ENCODE peak calls at places on chromosomes 6 and 20, in nine cellular contexts. One of them, this sample, is unnamed.
A peak's percentile ranks its signal among the peaks of the same experiment; 100 is the strongest.

GRCh38 chr6:135514706-135515105 is 17.2 kb upstream of the AHI1 start:
- DNase-seq in K562: no peak
- DNase-seq in prostate gland: no peak
- DNase-seq in HepG2: no peak
- DNase-seq in GM12891: no peak
- DNase-seq in upper lobe of left lung: no peak
- DNase-seq in HCT116: no peak
- DNase-seq in spleen: no peak
- DNase-seq in HL-60: no peak
- DNase-seq in this sample: no peak

GRCh38 chr20:59007758-59008511 is 881 bp upstream of the CTSZ start:
- DNase-seq in K562: peak; percentile 53
- DNase-seq in prostate gland: no peak
- DNase-seq in HepG2: no peak
- DNase-seq in GM12891: peak; percentile 80
- DNase-seq in upper lobe of left lung: peak; percentile 62
- DNase-seq in HCT116: no peak
- DNase-seq in spleen: peak; percentile 94
- DNase-seq in HL-60: peak; percentile 91
- DNase-seq in this sample: no peak

GRCh38 chr20:60137657-60138245 is 179.5 kb downstream of the CDH26 start:
- DNase-seq in K562: no peak
- DNase-seq in prostate gland: no peak
- DNase-seq in HepG2: no peak
- DNase-seq in GM12891: peak; percentile 19
- DNase-seq in upper lobe of left lung: no peak
- DNase-seq in HCT116: peak; percentile 0
- DNase-seq in spleen: no peak
- DNase-seq in HL-60: peak; percentile 81
- DNase-seq in this sample: peak; percentile 64

GRCh38 chr20:3846740-3847418 is at the start of gene MAVS:
- DNase-seq in K562: peak; percentile 87
- DNase-seq in prostate gland: peak; percentile 87
- DNase-seq in HepG2: peak; percentile 90
- DNase-seq in GM12891: peak; percentile 96
- DNase-seq in upper lobe of left lung: peak; percentile 98
- DNase-seq in HCT116: peak; percentile 40
- DNase-seq in spleen: peak; percentile 96
- DNase-seq in HL-60: peak; percentile 83
- DNase-seq in this sample: peak; percentile 95

GRCh38 chr6:125279961-125280360 is 21.8 kb downstream of the HDDC2 start:
- DNase-seq in K562: no peak
- DNase-seq in prostate gland: no peak
- DNase-seq in HepG2: no peak
- DNase-seq in GM12891: no peak
- DNase-seq in upper lobe of left lung: no peak
- DNase-seq in HCT116: no peak
- DNase-seq in spleen: peak; percentile 32
- DNase-seq in HL-60: no peak
- DNase-seq in this sample: no peak

GRCh38 chr6:147167009-147167408 is 37.2 kb upstream of the STXBP5 start:
- DNase-seq in K562: no peak
- DNase-seq in prostate gland: no peak
- DNase-seq in HepG2: no peak
- DNase-seq in GM12891: no peak
- DNase-seq in upper lobe of left lung: no peak
- DNase-seq in HCT116: no peak
- DNase-seq in spleen: no peak
- DNase-seq in HL-60: no peak
- DNase-seq in this sample: no peak

GRCh38 chr6:146935489-146935888 is 268.7 kb upstream of the STXBP5 start:
- DNase-seq in K562: no peak
- DNase-seq in prostate gland: no peak
- DNase-seq in HepG2: no peak
- DNase-seq in GM12891: no peak
- DNase-seq in upper lobe of left lung: no peak
- DNase-seq in HCT116: no peak
- DNase-seq in spleen: no peak
- DNase-seq in HL-60: no peak
- DNase-seq in this sample: no peak

GRCh38 chr6:128508588-128509296 is 11.7 kb downstream of the PTPRK start:
- DNase-seq in K562: no peak
- DNase-seq in prostate gland: no peak
- DNase-seq in HepG2: peak; percentile 97
- DNase-seq in GM12891: no peak
- DNase-seq in upper lobe of left lung: no peak
- DNase-seq in HCT116: peak; percentile 61
- DNase-seq in spleen: no peak
- DNase-seq in HL-60: no peak
- DNase-seq in this sample: no peak

GRCh38 chr6:100084301-100085161 is 90.5 kb upstream of the MCHR2 start:
- DNase-seq in K562: no peak
- DNase-seq in prostate gland: no peak
- DNase-seq in HepG2: no peak
- DNase-seq in GM12891: no peak
- DNase-seq in upper lobe of left lung: no peak
- DNase-seq in HCT116: no peak
- DNase-seq in spleen: no peak
- DNase-seq in HL-60: no peak
- DNase-seq in this sample: no peak

GRCh38 chr6:26305097-26305841 is 59.7 kb upstream of the BTN3A2 start:
- DNase-seq in K562: peak; percentile 86
- DNase-seq in prostate gland: no peak
- DNase-seq in HepG2: peak; percentile 77
- DNase-seq in GM12891: no peak
- DNase-seq in upper lobe of left lung: no peak
- DNase-seq in HCT116: peak; percentile 80
- DNase-seq in spleen: peak; percentile 85
- DNase-seq in HL-60: peak; percentile 66
- DNase-seq in this sample: no peak

GRCh38 chr20:10171864-10172751 is 46.5 kb upstream of the SNAP25 start:
- DNase-seq in K562: no peak
- DNase-seq in prostate gland: peak; percentile 38
- DNase-seq in HepG2: no peak
- DNase-seq in GM12891: no peak
- DNase-seq in upper lobe of left lung: peak; percentile 86
- DNase-seq in HCT116: no peak
- DNase-seq in spleen: peak; percentile 64
- DNase-seq in HL-60: no peak
- DNase-seq in this sample: no peak

GRCh38 chr6:158642805-158643489 is 1.6 kb downstream of the DYNLT1 start:
- DNase-seq in K562: no peak
- DNase-seq in prostate gland: no peak
- DNase-seq in HepG2: no peak
- DNase-seq in GM12891: no peak
- DNase-seq in upper lobe of left lung: no peak
- DNase-seq in HCT116: no peak
- DNase-seq in spleen: no peak
- DNase-seq in HL-60: no peak
- DNase-seq in this sample: peak; percentile 77

GRCh38 chr6:158639056-158639455 is 5.5 kb downstream of the DYNLT1 start:
- DNase-seq in K562: no peak
- DNase-seq in prostate gland: no peak
- DNase-seq in HepG2: no peak
- DNase-seq in GM12891: no peak
- DNase-seq in upper lobe of left lung: no peak
- DNase-seq in HCT116: no peak
- DNase-seq in spleen: no peak
- DNase-seq in HL-60: no peak
- DNase-seq in this sample: peak; percentile 64

GRCh38 chr6:158644227-158645063 is at the start of gene DYNLT1:
- DNase-seq in K562: peak; percentile 98
- DNase-seq in prostate gland: peak; percentile 90
- DNase-seq in HepG2: peak; percentile 90
- DNase-seq in GM12891: peak; percentile 84
- DNase-seq in upper lobe of left lung: peak; percentile 99
- DNase-seq in HCT116: peak; percentile 91
- DNase-seq in spleen: peak; percentile 97
- DNase-seq in HL-60: peak; percentile 79
- DNase-seq in this sample: peak; percentile 98

GRCh38 chr6:158640519-158640918 is 4.0 kb downstream of the DYNLT1 start:
- DNase-seq in K562: no peak
- DNase-seq in prostate gland: no peak
- DNase-seq in HepG2: no peak
- DNase-seq in GM12891: no peak
- DNase-seq in upper lobe of left lung: no peak
- DNase-seq in HCT116: no peak
- DNase-seq in spleen: no peak
- DNase-seq in HL-60: no peak
- DNase-seq in this sample: no peak

DNA sequence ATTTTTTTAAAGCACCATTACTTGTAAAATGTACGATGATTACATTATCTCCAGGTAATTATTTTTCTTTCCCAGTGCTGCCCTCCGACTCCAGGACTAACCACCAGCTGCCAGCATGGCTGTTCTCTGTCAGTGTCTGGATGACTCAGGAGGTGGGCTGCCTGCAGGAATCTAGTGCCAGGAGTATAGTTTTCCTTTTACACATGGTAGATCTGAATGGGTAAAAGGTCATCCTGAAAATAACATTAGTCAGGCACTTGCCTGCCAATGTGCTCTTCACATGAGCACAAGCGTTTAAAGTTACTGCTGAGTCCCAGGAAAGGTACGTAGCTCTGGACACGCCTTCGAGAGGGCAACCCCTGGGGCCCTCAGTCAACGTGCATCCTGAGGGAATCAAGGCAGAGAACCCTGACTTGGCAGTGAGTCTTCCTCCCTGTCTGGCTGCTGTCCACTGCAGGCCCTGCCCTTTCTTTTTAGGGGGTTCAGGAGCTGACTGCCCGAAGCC is 2.4 kb downstream of the DYNLT1 start:
- DNase-seq in K562: no peak
- DNase-seq in prostate gland: no peak
- DNase-seq in HepG2: no peak
- DNase-seq in GM12891: no peak
- DNase-seq in upper lobe of left lung: no peak
- DNase-seq in HCT116: no peak
- DNase-seq in spleen: no peak
- DNase-seq in HL-60: no peak
- DNase-seq in this sample: peak; percentile 91
- TF ChIP-seq POLR2AphosphoS5 in K562: no peak
- TF ChIP-seq POLR2AphosphoS5 in prostate gland: no peak
- TF ChIP-seq POLR2AphosphoS5 in HepG2: no peak
- TF ChIP-seq POLR2AphosphoS5 in GM12891: no peak
- TF ChIP-seq POLR2AphosphoS5 in upper lobe of left lung: no peak
- TF ChIP-seq POLR2AphosphoS5 in HCT116: peak; percentile 63
- TF ChIP-seq POLR2AphosphoS5 in spleen: no peak
- TF ChIP-seq POLR2AphosphoS5 in HL-60: no peak
- TF ChIP-seq POLR2AphosphoS5 in this sample: peak; percentile 57

DNA sequence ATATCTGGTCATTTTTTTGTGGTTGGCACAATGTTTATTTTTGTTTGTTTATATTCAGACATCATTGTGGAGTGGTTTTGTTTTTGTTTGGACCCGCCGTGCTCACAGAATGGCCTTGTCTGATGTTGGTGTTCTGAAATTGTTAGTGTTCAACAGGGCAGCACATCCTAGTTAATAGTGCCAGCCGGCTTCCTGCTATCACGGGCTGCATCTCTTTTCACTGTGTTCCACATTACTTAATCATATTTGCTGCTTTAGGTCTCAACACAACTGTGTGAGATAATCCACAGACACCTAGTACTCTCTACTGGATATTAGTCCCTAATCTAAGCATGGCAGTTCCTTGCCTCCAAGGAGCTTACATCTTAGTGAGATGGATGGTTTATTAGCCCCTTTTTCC is 2.8 kb upstream of the EIF2S2 start:
- DNase-seq in K562: no peak
- DNase-seq in prostate gland: no peak
- DNase-seq in HepG2: no peak
- DNase-seq in GM12891: no peak
- DNase-seq in upper lobe of left lung: no peak
- DNase-seq in HCT116: no peak
- DNase-seq in spleen: no peak
- DNase-seq in HL-60: no peak
- DNase-seq in this sample: no peak
- TF ChIP-seq POLR2AphosphoS5 in K562: no peak
- TF ChIP-seq POLR2AphosphoS5 in prostate gland: no peak
- TF ChIP-seq POLR2AphosphoS5 in HepG2: no peak
- TF ChIP-seq POLR2AphosphoS5 in GM12891: no peak
- TF ChIP-seq POLR2AphosphoS5 in upper lobe of left lung: no peak
- TF ChIP-seq POLR2AphosphoS5 in HCT116: no peak
- TF ChIP-seq POLR2AphosphoS5 in spleen: no peak
- TF ChIP-seq POLR2AphosphoS5 in HL-60: no peak
- TF ChIP-seq POLR2AphosphoS5 in this sample: no peak

DNA sequence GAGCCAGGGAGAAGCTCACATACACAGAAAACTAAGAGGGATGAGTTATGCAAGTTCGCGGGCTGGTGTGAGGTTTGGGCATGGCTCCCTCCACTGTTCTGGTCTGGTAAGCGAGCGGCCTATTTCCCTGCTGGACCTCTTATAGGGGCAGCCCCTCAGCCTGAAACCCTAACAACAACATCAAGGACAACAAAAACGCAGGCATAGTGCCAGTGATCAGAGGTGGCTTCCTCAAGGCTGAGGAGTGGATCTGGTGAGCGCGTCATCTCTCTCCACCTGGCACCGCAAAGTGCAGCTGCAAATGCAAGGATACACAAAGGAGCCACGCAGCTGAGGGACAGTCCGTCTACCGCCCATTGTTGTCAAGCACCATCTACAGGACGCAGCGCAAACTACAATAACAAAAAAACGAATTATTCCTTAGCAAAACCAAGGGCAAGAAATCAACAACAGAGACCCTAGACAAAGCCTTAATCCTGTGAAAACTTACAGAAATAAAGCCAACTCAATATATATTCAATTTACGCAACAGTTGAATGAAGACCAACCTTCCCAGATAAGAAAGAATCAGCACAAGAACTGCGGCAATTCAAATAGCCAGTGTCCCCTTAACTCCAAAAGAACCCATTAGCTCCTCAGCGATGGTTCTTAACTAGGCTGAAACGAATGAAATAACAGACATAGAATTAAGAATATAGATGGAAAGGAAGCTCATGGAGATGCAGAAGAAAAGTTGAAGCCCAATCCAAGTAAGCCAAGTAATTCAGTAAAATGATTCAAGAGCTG is 9.2 kb upstream of the DEFB110 start:
- DNase-seq in K562: peak; percentile 55
- DNase-seq in prostate gland: no peak
- DNase-seq in HepG2: peak; percentile 47
- DNase-seq in GM12891: no peak
- DNase-seq in upper lobe of left lung: no peak
- DNase-seq in HCT116: peak; percentile 46
- DNase-seq in spleen: no peak
- DNase-seq in HL-60: no peak
- DNase-seq in this sample: no peak
- TF ChIP-seq POLR2AphosphoS5 in K562: no peak
- TF ChIP-seq POLR2AphosphoS5 in prostate gland: no peak
- TF ChIP-seq POLR2AphosphoS5 in HepG2: no peak
- TF ChIP-seq POLR2AphosphoS5 in GM12891: no peak
- TF ChIP-seq POLR2AphosphoS5 in upper lobe of left lung: no peak
- TF ChIP-seq POLR2AphosphoS5 in HCT116: no peak
- TF ChIP-seq POLR2AphosphoS5 in spleen: no peak
- TF ChIP-seq POLR2AphosphoS5 in HL-60: no peak
- TF ChIP-seq POLR2AphosphoS5 in this sample: no peak

DNA sequence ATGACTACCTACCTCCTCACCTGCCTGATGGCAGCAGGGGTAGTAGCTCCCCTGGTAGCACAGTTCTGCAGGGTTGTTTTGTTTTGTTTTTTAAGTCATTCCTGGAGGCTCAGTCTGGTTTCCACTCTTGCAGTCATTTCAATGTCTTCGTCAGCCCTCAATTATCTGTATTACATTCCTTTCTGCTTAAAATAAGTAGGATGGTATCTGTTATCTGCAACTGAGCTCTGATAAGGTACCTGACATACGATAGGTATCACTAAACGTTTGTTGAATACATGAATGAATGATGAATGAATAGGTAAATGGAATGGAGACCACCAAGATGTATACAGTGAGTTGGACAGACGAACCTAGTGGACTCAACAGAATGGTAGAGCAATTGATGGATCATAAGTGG is 7.2 kb upstream of the CLPSL2 start:
- DNase-seq in K562: peak; percentile 2
- DNase-seq in prostate gland: no peak
- DNase-seq in HepG2: no peak
- DNase-seq in GM12891: no peak
- DNase-seq in upper lobe of left lung: no peak
- DNase-seq in HCT116: no peak
- DNase-seq in spleen: no peak
- DNase-seq in HL-60: no peak
- DNase-seq in this sample: no peak
- TF ChIP-seq POLR2AphosphoS5 in K562: no peak
- TF ChIP-seq POLR2AphosphoS5 in prostate gland: no peak
- TF ChIP-seq POLR2AphosphoS5 in HepG2: no peak
- TF ChIP-seq POLR2AphosphoS5 in GM12891: no peak
- TF ChIP-seq POLR2AphosphoS5 in upper lobe of left lung: no peak
- TF ChIP-seq POLR2AphosphoS5 in HCT116: no peak
- TF ChIP-seq POLR2AphosphoS5 in spleen: no peak
- TF ChIP-seq POLR2AphosphoS5 in HL-60: no peak
- TF ChIP-seq POLR2AphosphoS5 in this sample: no peak

This sample was measured in esophagus muscularis mucosa.